ENCODE peak calls at places on chromosome 19, in five cellular contexts. L is NCI-H510A treated with DMSO at 0.1 percent for 48 hours, Q is anterior cingulate cortex, S is DMS79 treated with DMSO at 0.1 percent for 48 hours, Z is AG09309. H is an unnamed sample.

GRCh38 chr19:58566989-58567388 is 6.1 kb downstream of the MZF1 start:
- DNase-seq in L (no peak), Q (no peak), S (no peak), Z (no peak), H (no peak)

GRCh38 chr19:4976412-4977298 is 7.7 kb downstream of the KDM4B start:
- DNase-seq in L (no peak), Q (no peak), S (peak; percentile 60), Z (peak; percentile 89), H (no peak)

GRCh38 chr19:47479701-47480503 is 4.1 kb downstream of the KPTN start:
- DNase-seq in L (no peak), Q (no peak), S (no peak), Z (no peak), H (no peak)

GRCh38 chr19:35757231-35757748 is 461 bp upstream of the HSPB6 start:
- DNase-seq in L (no peak), Q (no peak), S (no peak), Z (peak; percentile 57), H (no peak)

GRCh38 chr19:4523306-4524110 is 5.2 kb upstream of the PLIN4 start:
- DNase-seq in L (no peak), Q (no peak), S (no peak), Z (no peak), H (peak; percentile 7)

GRCh38 chr19:33755314-33756020 is 41.2 kb upstream of the KCTD15 start:
- DNase-seq in L (no peak), Q (no peak), S (no peak), Z (no peak), H (no peak)

GRCh38 chr19:35963514-35963913 is 27.3 kb downstream of the LRFN3 start:
- DNase-seq in L (no peak), Q (no peak), S (no peak), Z (no peak), H (no peak)

GRCh38 chr19:33440682-33441081 is 67.2 kb downstream of the CEBPG start:
- DNase-seq in L (no peak), Q (no peak), S (no peak), Z (no peak), H (no peak)

GRCh38 chr19:19661675-19662251 is 1.7 kb downstream of the ATP13A1 start:
- DNase-seq in L (no peak), Q (no peak), S (no peak), Z (no peak), H (no peak)

GRCh38 chr19:2064788-2065524 is 13.9 kb upstream of the MKNK2 start:
- DNase-seq in L (no peak), Q (no peak), S (no peak), Z (no peak), H (no peak)

GRCh38 chr19:8208710-8209110 is 460 bp upstream of the CERS4 start:
- DNase-seq in L (no peak), Q (no peak), S (no peak), Z (no peak), H (no peak)

GRCh38 chr19:640606-641170 is 1.0 kb downstream of the FGF22 start:
- DNase-seq in L (no peak), Q (no peak), S (no peak), Z (no peak), H (no peak)

GRCh38 chr19:10533656-10534386 is 9.9 kb upstream of the ATG4D start:
- DNase-seq in L (no peak), Q (no peak), S (no peak), Z (peak; percentile 76), H (no peak)

GRCh38 chr19:38667552-38668205 is 20.2 kb downstream of the ACTN4 start:
- DNase-seq in L (no peak), Q (no peak), S (no peak), Z (no peak), H (no peak)

H was measured in NCI-H1105 treated with DMSO at 0.1 percent for 48 hours.